ENCODE peak calls at places on chromosomes 12 and 14, in five cellular contexts. C is GM23338, K is right lobe of liver, D is tibial artery, S is neural progenitor cell. Y is an unnamed sample.

GRCh38 chr12:128009108-128009507 is 257.9 kb upstream of the TMEM132C start:
- DNase-seq in C (peak; percentile 33), K (no peak), D (no peak), S (peak; percentile 37), Y (no peak)

GRCh38 chr12:124921200-124922008 is 7.0 kb upstream of the UBC start:
- DNase-seq in C (peak; percentile 76), K (peak; percentile 64), D (peak; percentile 78), S (peak; percentile 69), Y (peak; percentile 78)

GRCh38 chr14:69900603-69901002 is 21.4 kb downstream of the SMOC1 start:
- DNase-seq in C (no peak), K (peak; percentile 37), D (no peak), S (no peak), Y (no peak)

GRCh38 chr14:88791629-88792571 is 853 bp downstream of the EML5 start:
- DNase-seq in C (peak; percentile 35), K (peak; percentile 25), D (no peak), S (peak; percentile 37), Y (peak; percentile 25)

GRCh38 chr12:109477185-109477962 is at the start of the genes KCTD10 and UBE3B:
- DNase-seq in C (peak; percentile 97), K (peak; percentile 90), D (peak; percentile 92), S (peak; percentile 96), Y (peak; percentile 92)

GRCh38 chr14:33039321-33039720 is 100.6 kb downstream of the NPAS3 start:
- DNase-seq in C (no peak), K (peak; percentile 23), D (no peak), S (no peak), Y (no peak)

GRCh38 chr14:99415496-99416281 is 65.0 kb downstream of the SETD3 start:
- DNase-seq in C (peak; percentile 92), K (no peak), D (no peak), S (peak; percentile 89), Y (peak; percentile 48)

GRCh38 chr14:92408186-92408585 is 85.2 kb downstream of the SLC24A4 start:
- DNase-seq in C (no peak), K (no peak), D (no peak), S (no peak), Y (no peak)

GRCh38 chr12:82529096-82529495 is 157.6 kb upstream of the TMTC2 start:
- DNase-seq in C (no peak), K (no peak), D (no peak), S (no peak), Y (no peak)

GRCh38 chr14:74838141-74838540 is 37.8 kb downstream of the PROX2 start:
- DNase-seq in C (no peak), K (no peak), D (no peak), S (no peak), Y (no peak)

GRCh38 chr12:121800694-121801600 is 2.9 kb upstream of the SETD1B start:
- DNase-seq in C (peak; percentile 79), K (peak; percentile 82), D (peak; percentile 89), S (peak; percentile 89), Y (peak; percentile 85)

GRCh38 chr12:26118356-26118755 is 6.5 kb downstream of the BHLHE41 start:
- DNase-seq in C (no peak), K (no peak), D (no peak), S (no peak), Y (no peak)

GRCh38 chr14:54347044-54347443 is 49.8 kb upstream of the CDKN3 start:
- DNase-seq in C (peak; percentile 27), K (no peak), D (no peak), S (no peak), Y (no peak)

GRCh38 chr14:67820428-67820881 is 876 bp downstream of the RAD51B start:
- DNase-seq in C (peak; percentile 32), K (no peak), D (no peak), S (peak; percentile 2), Y (peak; percentile 36)

GRCh38 chr14:69334576-69334975 is 63.5 kb downstream of the ERH start:
- DNase-seq in C (no peak), K (no peak), D (no peak), S (no peak), Y (no peak)

GRCh38 chr14:61147898-61148549 is 133.1 kb downstream of the TMEM30B start:
- DNase-seq in C (peak; percentile 19), K (no peak), D (no peak), S (peak; percentile 28), Y (no peak)

GRCh38 chr14:72975776-72976175 is 49.5 kb downstream of the DCAF4 start:
- DNase-seq in C (peak; percentile 45), K (no peak), D (no peak), S (peak; percentile 18), Y (no peak)

GRCh38 chr14:63852271-63852816 is 460 bp upstream of the SYNE2 start:
- DNase-seq in C (peak; percentile 81), K (no peak), D (no peak), S (no peak), Y (no peak)

GRCh38 chr14:30345511-30345910 is 213.4 kb upstream of the G2E3 start:
- DNase-seq in C (no peak), K (no peak), D (no peak), S (no peak), Y (no peak)

GRCh38 chr14:52961060-52961639 is 10.3 kb upstream of the FERMT2 start:
- DNase-seq in C (peak; percentile 86), K (peak; percentile 33), D (peak; percentile 66), S (peak; percentile 69), Y (peak; percentile 50)

GRCh38 chr12:115872919-115873357 is 404.6 kb downstream of the MED13L start:
- DNase-seq in C (peak; percentile 89), K (no peak), D (no peak), S (no peak), Y (peak; percentile 91)

GRCh38 chr12:78316150-78316549 is 485.5 kb downstream of the NAV3 start:
- DNase-seq in C (peak; percentile 59), K (no peak), D (no peak), S (peak; percentile 28), Y (no peak)

GRCh38 chr12:15829255-15829654 is 40.1 kb upstream of the EPS8 start:
- DNase-seq in C (peak; percentile 7), K (no peak), D (no peak), S (no peak), Y (no peak)

GRCh38 chr12:42140901-42141300 is 3.8 kb downstream of the GXYLT1 start:
- DNase-seq in C (no peak), K (no peak), D (no peak), S (peak; percentile 25), Y (no peak)

GRCh38 chr12:2054091-2055018 is 1.6 kb downstream of the CACNA1C start:
- DNase-seq in C (peak; percentile 41), K (no peak), D (peak; percentile 67), S (peak; percentile 11), Y (no peak)

GRCh38 chr12:104929926-104930325 is 28.2 kb downstream of the SLC41A2 start:
- DNase-seq in C (no peak), K (no peak), D (no peak), S (no peak), Y (no peak)

GRCh38 chr14:100673085-100673806 is 53.4 kb upstream of the DLK1 start:
- DNase-seq in C (peak; percentile 72), K (peak; percentile 65), D (no peak), S (peak; percentile 76), Y (peak; percentile 73)

GRCh38 chr14:75430106-75430505 is 2.3 kb downstream of the JDP2 start:
- DNase-seq in C (no peak), K (no peak), D (peak; percentile 82), S (no peak), Y (no peak)

GRCh38 chr14:37623552-37623951 is 28.1 kb downstream of the TTC6 start:
- DNase-seq in C (no peak), K (peak; percentile 69), D (no peak), S (no peak), Y (no peak)
- H3K27me3 ChIP-seq in C (peaks cover 69% of the 10 kb centered on the region), K (no peaks in the 10 kb centered on the region), D (peaks cover 38% of the 10 kb centered on the region), S (peaks cover 70% of the 10 kb centered on the region), Y (peaks cover 28% of the 10 kb centered on the region)

GRCh38 chr12:52752516-52752915 is 24.6 kb downstream of the KRT76 start:
- DNase-seq in C (no peak), K (no peak), D (no peak), S (no peak), Y (no peak)
- H3K27me3 ChIP-seq in C (no peaks in the 10 kb centered on the region), K (no peaks in the 10 kb centered on the region), D (peaks cover 23% of the 10 kb centered on the region), S (peaks cover 57% of the 10 kb centered on the region), Y (peaks cover 1% of the 10 kb centered on the region)

GRCh38 chr14:96588410-96589249 is 86.4 kb downstream of the PAPOLA start:
- DNase-seq in C (no peak), K (no peak), D (no peak), S (no peak), Y (no peak)
- H3K27me3 ChIP-seq in C (peaks cover 8% of the 10 kb centered on the region), K (no peaks in the 10 kb centered on the region), D (peaks cover 51% of the 10 kb centered on the region), S (no peaks in the 10 kb centered on the region), Y (peaks cover 68% of the 10 kb centered on the region)

GRCh38 chr14:36506732-36507614 is 13.1 kb downstream of the NKX2-1 start:
- DNase-seq in C (no peak), K (no peak), D (no peak), S (no peak), Y (no peak)
- H3K27me3 ChIP-seq in C (peaks cover 100% of the 10 kb centered on the region), K (peaks cover 28% of the 10 kb centered on the region), D (peaks cover 93% of the 10 kb centered on the region), S (peaks cover 100% of the 10 kb centered on the region), Y (peaks cover 98% of the 10 kb centered on the region)

GRCh38 chr12:52686756-52687487 is 6.7 kb upstream of the KRT1 start:
- DNase-seq in C (no peak), K (no peak), D (no peak), S (no peak), Y (no peak)

GRCh38 chr12:52685406-52685890 is 5.2 kb upstream of the KRT1 start:
- DNase-seq in C (no peak), K (no peak), D (no peak), S (no peak), Y (no peak)

GRCh38 chr12:52684431-52684830 is 4.2 kb upstream of the KRT1 start:
- DNase-seq in C (no peak), K (no peak), D (no peak), S (no peak), Y (no peak)

GRCh38 chr12:52687527-52688385 is 7.5 kb upstream of the KRT1 start:
- DNase-seq in C (no peak), K (no peak), D (no peak), S (no peak), Y (peak; percentile 22)

GRCh38 chr12:52686063-52686462 is 5.9 kb upstream of the KRT1 start:
- DNase-seq in C (no peak), K (no peak), D (no peak), S (no peak), Y (peak; percentile 34)
- H3K27me3 ChIP-seq in C (peaks cover 16% of the 10 kb centered on the region), K (no peaks in the 10 kb centered on the region), D (peaks cover 65% of the 10 kb centered on the region), S (peaks cover 48% of the 10 kb centered on the region), Y (peaks cover 22% of the 10 kb centered on the region)

GRCh38 chr14:104421401-104421821 is 158.2 kb upstream of the C14orf180 start:
- DNase-seq in C (no peak), K (no peak), D (no peak), S (no peak), Y (no peak)
- H3K27me3 ChIP-seq in C (no peaks in the 10 kb centered on the region), K (no peaks in the 10 kb centered on the region), D (peaks cover 46% of the 10 kb centered on the region), S (no peaks in the 10 kb centered on the region), Y (no peaks in the 10 kb centered on the region)

GRCh38 chr14:49861923-49862673 is 9.5 kb upstream of the NEMF start:
- DNase-seq in C (peak; percentile 82), K (peak; percentile 77), D (peak; percentile 91), S (peak; percentile 93), Y (peak; percentile 88)
- H3K27me3 ChIP-seq in C (no peaks in the 10 kb centered on the region), K (no peaks in the 10 kb centered on the region), D (no peaks in the 10 kb centered on the region), S (no peaks in the 10 kb centered on the region), Y (no peaks in the 10 kb centered on the region)

DNA sequence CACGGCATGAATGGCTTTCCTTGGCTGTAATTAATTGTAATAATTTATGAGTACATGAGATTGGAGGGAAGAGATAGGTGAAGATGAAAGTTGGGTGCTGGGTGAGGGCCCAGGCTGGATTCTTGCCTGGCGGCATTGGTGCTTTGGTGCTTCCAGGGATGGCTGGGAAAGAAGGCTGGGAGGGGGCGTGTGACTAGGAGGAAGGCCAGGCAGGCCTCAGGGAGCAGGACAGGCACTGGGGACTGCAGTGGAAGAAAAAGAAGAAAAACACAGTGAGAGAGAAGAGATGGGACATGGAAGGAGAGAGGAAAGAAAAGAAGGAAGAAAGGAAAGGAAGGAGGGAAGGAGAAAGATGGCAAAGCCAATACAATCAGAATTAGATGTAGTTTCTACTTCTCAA is 3.7 kb downstream of the HOXC9 start:
- DNase-seq in C (no peak), K (no peak), D (no peak), S (no peak), Y (no peak)
- H3K27me3 ChIP-seq in C (peaks cover 100% of the 10 kb centered on the region), K (peaks cover 5% of the 10 kb centered on the region), D (no peaks in the 10 kb centered on the region), S (peaks cover 100% of the 10 kb centered on the region), Y (peaks cover 100% of the 10 kb centered on the region)